ENCODE peak calls at places on chromosomes 5 and 9, in nine cellular contexts. H is heart right ventricle, V is IMR-90, W is H1, Q is Panc1, N is Peyer's patch, T is mammary epithelial cell, R is GM23338, U is lower lobe of right lung. I is an unnamed sample.

GRCh38 chr9:77770340-77770739 is 122.2 kb upstream of the GNA14 start:
- DNase-seq in H (no peak), V (no peak), W (no peak), Q (no peak), N (no peak), T (no peak), R (no peak), U (no peak), I (no peak)

GRCh38 chr5:36156619-36157018 is 4.7 kb downstream of the SKP2 start:
- DNase-seq in H (no peak), V (peak; percentile 69), W (no peak), Q (no peak), N (no peak), T (no peak), R (no peak), U (no peak), I (no peak)

GRCh38 chr9:130463763-130464745 is 19.3 kb downstream of the ASS1 start:
- DNase-seq in H (no peak), V (no peak), W (no peak), Q (no peak), N (no peak), T (no peak), R (no peak), U (no peak), I (no peak)

GRCh38 chr9:69204869-69205268 is 30.8 kb downstream of the TJP2 start:
- DNase-seq in H (peak; percentile 25), V (peak; percentile 69), W (no peak), Q (no peak), N (no peak), T (peak; percentile 37), R (peak; percentile 32), U (no peak), I (no peak)

GRCh38 chr9:73689091-73689870 is 537.6 kb downstream of the ANXA1 start:
- DNase-seq in H (no peak), V (no peak), W (no peak), Q (no peak), N (no peak), T (no peak), R (no peak), U (no peak), I (no peak)

GRCh38 chr5:143313298-143313852 is 90.1 kb downstream of the NR3C1 start:
- DNase-seq in H (no peak), V (no peak), W (no peak), Q (no peak), N (no peak), T (no peak), R (no peak), U (no peak), I (no peak)

GRCh38 chr5:149162401-149163084 is 21.2 kb downstream of the ABLIM3 start:
- DNase-seq in H (no peak), V (peak; percentile 74), W (no peak), Q (no peak), N (no peak), T (peak; percentile 90), R (no peak), U (no peak), I (no peak)

GRCh38 chr5:178152491-178153444 is 917 bp downstream of the NHP2 start:
- DNase-seq in H (no peak), V (peak; percentile 12), W (no peak), Q (no peak), N (no peak), T (no peak), R (no peak), U (no peak), I (no peak)

GRCh38 chr9:95912773-95913172 is 37.3 kb downstream of the ERCC6L2 start:
- DNase-seq in H (no peak), V (no peak), W (no peak), Q (no peak), N (no peak), T (no peak), R (no peak), U (no peak), I (no peak)

GRCh38 chr9:86519216-86519615 is 165.0 kb upstream of the TUT7 start:
- DNase-seq in H (no peak), V (peak; percentile 39), W (no peak), Q (no peak), N (no peak), T (no peak), R (no peak), U (no peak), I (no peak)

GRCh38 chr9:126128494-126129142 is 198.0 kb upstream of the MVB12B start:
- DNase-seq in H (no peak), V (no peak), W (peak; percentile 34), Q (no peak), N (no peak), T (no peak), R (no peak), U (no peak), I (no peak)

DNA sequence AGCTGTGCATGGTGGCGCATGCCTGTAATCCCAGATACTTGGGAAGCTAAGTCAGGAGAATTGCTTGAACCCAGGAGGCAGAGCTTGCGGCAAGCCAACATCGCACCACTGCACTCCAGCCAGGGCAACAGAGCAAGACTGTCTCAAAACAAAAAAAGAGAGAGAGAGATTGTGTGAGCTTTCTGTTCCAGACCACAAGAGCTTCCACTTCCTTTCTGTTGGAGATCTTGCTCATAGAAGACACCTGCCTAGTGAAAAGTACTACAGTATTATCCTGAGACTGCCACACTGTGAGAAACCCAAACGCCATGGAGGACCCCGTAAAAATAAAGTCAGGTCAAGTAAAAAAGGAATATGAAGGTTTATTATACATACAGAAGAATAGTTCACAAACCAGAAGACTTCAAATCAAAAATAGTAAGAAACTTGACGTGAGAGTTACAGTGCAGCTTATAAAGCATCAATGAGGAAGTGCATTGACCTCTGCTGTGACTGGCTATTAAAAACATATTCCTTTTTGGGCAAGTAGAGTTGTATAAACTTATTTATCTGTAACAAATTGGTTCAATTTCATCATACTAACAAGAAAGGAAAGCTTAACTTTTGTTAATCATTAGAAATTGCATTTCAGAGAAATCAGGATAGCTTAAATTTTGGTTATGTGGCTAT is 4.3 kb upstream of the EMB start:
- DNase-seq in H (no peak), V (no peak), W (no peak), Q (no peak), N (peak; percentile 51), T (no peak), R (no peak), U (no peak), I (no peak)
- H3K4me1 ChIP-seq in H (peaks cover 31% of the 10 kb centered on the region), V (no peaks in the 10 kb centered on the region), W (peaks cover 1% of the 10 kb centered on the region), Q (peaks cover 4% of the 10 kb centered on the region), N (no peaks in the 10 kb centered on the region), T (peaks cover 4% of the 10 kb centered on the region), R (peaks cover 3% of the 10 kb centered on the region), U (peaks cover 4% of the 10 kb centered on the region), I (no peaks in the 10 kb centered on the region)

GRCh38 chr5:175848676-175849075 is 22.7 kb upstream of the CPLX2 start:
- DNase-seq in H (no peak), V (no peak), W (no peak), Q (no peak), N (no peak), T (no peak), R (no peak), U (no peak), I (no peak)

GRCh38 chr5:175846332-175846731 is 25.0 kb upstream of the CPLX2 start:
- DNase-seq in H (no peak), V (no peak), W (no peak), Q (no peak), N (no peak), T (no peak), R (no peak), U (no peak), I (no peak)

GRCh38 chr5:175847061-175847460 is 24.3 kb upstream of the CPLX2 start:
- DNase-seq in H (no peak), V (no peak), W (no peak), Q (no peak), N (no peak), T (no peak), R (no peak), U (no peak), I (no peak)

GRCh38 chr5:175849153-175849552 is 22.2 kb upstream of the CPLX2 start:
- DNase-seq in H (no peak), V (no peak), W (no peak), Q (no peak), N (no peak), T (no peak), R (no peak), U (no peak), I (no peak)

GRCh38 chr5:175847503-175847902 is 23.9 kb upstream of the CPLX2 start:
- DNase-seq in H (no peak), V (peak; percentile 19), W (no peak), Q (no peak), N (no peak), T (no peak), R (peak; percentile 69), U (no peak), I (no peak)
- TF ChIP-seq CTCF in H (no peak), V (peak; percentile 41), W (no peak), Q (no peak), N (no peak), T (no peak), R (peak; percentile 59), U (no peak), I (no peak)

DNA sequence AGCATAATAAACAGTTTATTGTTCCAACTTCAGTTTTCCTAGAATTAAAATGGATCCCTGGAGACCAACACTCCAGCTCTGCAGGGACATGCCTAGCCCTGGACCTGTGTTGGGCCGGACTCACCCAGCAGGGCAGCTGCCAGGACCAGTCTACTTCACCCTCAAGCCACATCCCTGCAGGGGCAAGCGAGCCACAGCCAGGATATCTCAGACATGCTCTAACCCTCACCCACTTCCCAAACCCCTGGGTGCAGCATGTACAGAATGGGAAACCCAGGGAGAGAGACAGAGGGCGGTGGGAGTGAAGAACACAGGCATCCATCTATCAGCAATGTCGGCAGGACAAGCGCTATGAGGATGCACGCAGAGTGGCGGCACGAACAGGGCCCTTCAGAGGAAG is 83.2 kb downstream of the SEMA4D start:
- DNase-seq in H (no peak), V (no peak), W (no peak), Q (no peak), N (no peak), T (no peak), R (no peak), U (no peak), I (no peak)
- H3K4me1 ChIP-seq in H (peaks cover 61% of the 10 kb centered on the region), V (peaks cover 4% of the 10 kb centered on the region), W (peaks cover 24% of the 10 kb centered on the region), Q (no peaks in the 10 kb centered on the region), N (no peaks in the 10 kb centered on the region), T (no peaks in the 10 kb centered on the region), R (peaks cover 30% of the 10 kb centered on the region), U (peaks cover 17% of the 10 kb centered on the region), I (peaks cover 57% of the 10 kb centered on the region)

GRCh38 chr9:117444466-117444865 is 29.6 kb upstream of the ASTN2 start:
- DNase-seq in H (no peak), V (no peak), W (no peak), Q (no peak), N (no peak), T (no peak), R (no peak), U (no peak), I (no peak)

GRCh38 chr9:117451336-117451735 is 36.5 kb upstream of the ASTN2 start:
- DNase-seq in H (no peak), V (no peak), W (no peak), Q (no peak), N (no peak), T (no peak), R (no peak), U (no peak), I (no peak)

DNA sequence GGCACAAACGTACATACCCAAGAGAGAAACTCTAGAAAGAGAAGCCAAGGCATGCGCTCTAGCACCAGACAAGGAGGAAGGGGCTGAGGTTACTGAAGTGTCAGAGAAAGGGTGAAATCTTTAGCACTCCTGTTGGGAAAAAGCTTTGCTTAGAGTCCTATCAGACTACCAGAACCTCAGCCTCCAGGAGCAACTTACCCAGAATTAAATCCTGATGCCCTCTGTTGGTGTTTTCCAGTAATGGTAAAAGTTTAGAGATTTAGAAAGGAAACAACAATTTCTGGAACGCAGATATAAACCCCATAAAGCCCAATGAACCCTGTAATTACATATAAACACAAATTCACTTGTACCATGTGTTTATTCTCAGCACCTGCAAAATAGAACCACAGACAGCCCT is 33.2 kb upstream of the ASTN2 start:
- DNase-seq in H (no peak), V (no peak), W (no peak), Q (no peak), N (no peak), T (no peak), R (peak; percentile 70), U (no peak), I (no peak)
- TF ChIP-seq CTCF in H (no peak), V (peak; percentile 6), W (no peak), Q (no peak), N (no peak), T (no peak), R (peak; percentile 57), U (no peak), I (no peak)